ENCODE peak calls at places on chromosomes 12 and 14, in five cellular contexts. J is activated T-helper 1 cell treated with anti-CD3 and anti-CD28 coated beads, Interleukin-2, amount 50 U/mL, for 16 hours; P is stimulated activated CD8-positive, alpha-beta memory T cell treated with anti-CD3 and anti-CD28 coated beads, Interleukin-4, amount 100 ng/mL, for 1 hour; W is type B pancreatic cell; F is HEK293T. K is an unnamed sample.

GRCh38 chr12:77938301-77938700 is 107.6 kb downstream of the NAV3 start:
- DNase-seq in J (no peak), P (no peak), W (no peak), F (no peak), K (no peak)

GRCh38 chr12:22299294-22299912 is 35.1 kb downstream of the ST8SIA1 start:
- DNase-seq in J (no peak), P (no peak), W (no peak), F (no peak), K (no peak)

GRCh38 chr12:67650127-67650495 is 1.6 kb downstream of the DYRK2 start:
- DNase-seq in J (no peak), P (no peak), W (no peak), F (peak), K (no peak)

GRCh38 chr12:55142896-55143870 is 17.0 kb downstream of the OR9K2 start:
- DNase-seq in J (peak), P (peak), W (no peak), F (peak), K (no peak)

GRCh38 chr12:77847665-77848431 is 17.2 kb downstream of the NAV3 start:
- DNase-seq in J (no peak), P (no peak), W (no peak), F (no peak), K (no peak)

GRCh38 chr12:124308741-124309140 is 13.8 kb downstream of the RFLNA start:
- DNase-seq in J (no peak), P (no peak), W (no peak), F (no peak), K (no peak)

GRCh38 chr12:86723326-86723725 is 467.1 kb upstream of the MGAT4C start:
- DNase-seq in J (no peak), P (no peak), W (no peak), F (no peak), K (no peak)

GRCh38 chr14:100106661-100107112 is 41.5 kb downstream of the EVL start:
- DNase-seq in J (no peak), P (no peak), W (no peak), F (no peak), K (no peak)

GRCh38 chr12:110661337-110661972 is 27.5 kb downstream of the HVCN1 start:
- DNase-seq in J (no peak), P (peak), W (no peak), F (no peak), K (peak)

GRCh38 chr12:26831959-26832816 is 806 bp downstream of the ITPR2 start:
- DNase-seq in J (peak), P (peak), W (peak), F (peak), K (peak)

GRCh38 chr14:89422181-89422951 is 5.3 kb upstream of the FOXN3 start:
- DNase-seq in J (peak), P (no peak), W (no peak), F (no peak), K (no peak)

GRCh38 chr14:22213110-22213509 is 375.9 kb downstream of the DAD1 start:
- DNase-seq in J (no peak), P (no peak), W (no peak), F (no peak), K (no peak)

K was measured in lower lobe of right lung.